ENCODE peak calls at places on chromosomes 7 and 10, in four cellular contexts. One of them, this sample, is unnamed.
A peak's percentile ranks its signal among the peaks of the same experiment; 100 is the strongest.

GRCh38 chr10:97889461-97890265 is 40.0 kb downstream of the GOLGA7B start:
- DNase-seq in occipital lobe: no peak
- DNase-seq in Calu3: peak; percentile 39
- DNase-seq in B cell: no peak
- DNase-seq in this sample: peak; percentile 91

GRCh38 chr10:42875792-42876191 is 93.2 kb downstream of the BMS1 start:
- DNase-seq in occipital lobe: no peak
- DNase-seq in Calu3: no peak
- DNase-seq in B cell: no peak
- DNase-seq in this sample: no peak

GRCh38 chr7:114085592-114086490 is 167.0 kb upstream of the PPP1R3A start:
- DNase-seq in occipital lobe: peak; percentile 69
- DNase-seq in Calu3: peak; percentile 81
- DNase-seq in B cell: peak; percentile 70
- DNase-seq in this sample: peak; percentile 82

GRCh38 chr7:55255501-55256445 is 109.4 kb upstream of the LANCL2 start:
- DNase-seq in occipital lobe: peak; percentile 74
- DNase-seq in Calu3: peak; percentile 96
- DNase-seq in B cell: peak; percentile 74
- DNase-seq in this sample: peak; percentile 59

GRCh38 chr7:17625038-17625437 is 315.3 kb downstream of the SNX13 start:
- DNase-seq in occipital lobe: no peak
- DNase-seq in Calu3: no peak
- DNase-seq in B cell: no peak
- DNase-seq in this sample: peak; percentile 86

GRCh38 chr10:100660945-100661344 is 84.4 kb upstream of the PAX2 start:
- DNase-seq in occipital lobe: no peak
- DNase-seq in Calu3: no peak
- DNase-seq in B cell: no peak
- DNase-seq in this sample: peak; percentile 38

GRCh38 chr10:97550336-97551149 is 22.0 kb upstream of the ANKRD2 start:
- DNase-seq in occipital lobe: no peak
- DNase-seq in Calu3: no peak
- DNase-seq in B cell: no peak
- DNase-seq in this sample: no peak

GRCh38 chr10:18659784-18660561 is 742 bp downstream of the ARL5B start:
- DNase-seq in occipital lobe: no peak
- DNase-seq in Calu3: peak; percentile 57
- DNase-seq in B cell: no peak
- DNase-seq in this sample: peak; percentile 90

GRCh38 chr10:13758302-13758701 is 171.5 kb downstream of the PRPF18 start:
- DNase-seq in occipital lobe: no peak
- DNase-seq in Calu3: peak; percentile 20
- DNase-seq in B cell: no peak
- DNase-seq in this sample: peak; percentile 92

GRCh38 chr7:264541-265191 is 25.3 kb upstream of the FOXL3 start:
- DNase-seq in occipital lobe: no peak
- DNase-seq in Calu3: peak; percentile 63
- DNase-seq in B cell: peak; percentile 38
- DNase-seq in this sample: peak; percentile 64

GRCh38 chr10:113476191-113476590 is 76.7 kb upstream of the HABP2 start:
- DNase-seq in occipital lobe: no peak
- DNase-seq in Calu3: no peak
- DNase-seq in B cell: no peak
- DNase-seq in this sample: no peak

GRCh38 chr10:6140965-6141295 is 52.1 kb downstream of the RBM17 start:
- DNase-seq in occipital lobe: no peak
- DNase-seq in Calu3: no peak
- DNase-seq in B cell: no peak
- DNase-seq in this sample: no peak

GRCh38 chr10:92734288-92734687 is 44.5 kb downstream of the HHEX start:
- DNase-seq in occipital lobe: no peak
- DNase-seq in Calu3: no peak
- DNase-seq in B cell: no peak
- DNase-seq in this sample: no peak

GRCh38 chr7:94405506-94405905 is 10.8 kb downstream of the COL1A2 start:
- DNase-seq in occipital lobe: no peak
- DNase-seq in Calu3: no peak
- DNase-seq in B cell: no peak
- DNase-seq in this sample: no peak

GRCh38 chr7:82291931-82292330 is 151.6 kb downstream of the CACNA2D1 start:
- DNase-seq in occipital lobe: no peak
- DNase-seq in Calu3: peak; percentile 12
- DNase-seq in B cell: no peak
- DNase-seq in this sample: peak; percentile 22

GRCh38 chr10:129760416-129760815 is 203.7 kb downstream of the EBF3 start:
- DNase-seq in occipital lobe: no peak
- DNase-seq in Calu3: no peak
- DNase-seq in B cell: no peak
- DNase-seq in this sample: no peak

GRCh38 chr10:5732141-5732540 is 47.5 kb downstream of the TASOR2 start:
- DNase-seq in occipital lobe: no peak
- DNase-seq in Calu3: no peak
- DNase-seq in B cell: no peak
- DNase-seq in this sample: no peak

GRCh38 chr7:76191783-76192240 is 9.9 kb upstream of the SRRM3 start:
- DNase-seq in occipital lobe: no peak
- DNase-seq in Calu3: peak; percentile 24
- DNase-seq in B cell: no peak
- DNase-seq in this sample: peak; percentile 42

GRCh38 chr10:34648507-34648906 is 166.6 kb downstream of the PARD3 start:
- DNase-seq in occipital lobe: no peak
- DNase-seq in Calu3: no peak
- DNase-seq in B cell: no peak
- DNase-seq in this sample: no peak